ENCODE peak calls at places on chromosomes 16 and 17, in four cellular contexts. Y, P, L and V are unnamed samples. For H3K4me1, the result is how much of the 10 kb centered on the place peaks cover.

GRCh38 chr17:55722742-55723487 is at the start of gene TMEM100:
- DNase-seq in Y (no peak), P (no peak), L (no peak), V (no peak)

GRCh38 chr17:10812674-10813073 is 8.8 kb upstream of the TMEM238L start:
- DNase-seq in Y (no peak), P (no peak), L (no peak), V (no peak)

GRCh38 chr16:89602952-89603590 is 10.4 kb upstream of the DPEP1 start:
- DNase-seq in Y (no peak), P (no peak), L (no peak), V (no peak)

GRCh38 chr16:64615647-64616280 is 506.1 kb downstream of the CDH11 start:
- DNase-seq in Y (no peak), P (no peak), L (no peak), V (no peak)

GRCh38 chr16:18800674-18801196 is 614 bp downstream of the ARL6IP1 start:
- DNase-seq in Y (no peak), P (no peak), L (no peak), V (no peak)

GRCh38 chr17:38557836-38558750 is 47.7 kb downstream of the SRCIN1 start:
- DNase-seq in Y (peak), P (peak), L (peak), V (peak)

GRCh38 chr17:61504697-61505096 is 52.5 kb downstream of the TBX4 start:
- DNase-seq in Y (no peak), P (no peak), L (no peak), V (no peak)

GRCh38 chr17:70636517-70637133 is 467.3 kb downstream of the KCNJ2 start:
- DNase-seq in Y (no peak), P (peak), L (no peak), V (peak)

GRCh38 chr17:42111901-42112551 is 488 bp downstream of the DHX58 start:
- DNase-seq in Y (no peak), P (no peak), L (peak), V (no peak)

GRCh38 chr17:50872710-50873424 is 6.7 kb upstream of the TOB1 start:
- DNase-seq in Y (peak), P (peak), L (peak), V (no peak)

GRCh38 chr17:75313941-75314550 is 24.8 kb upstream of the SLC25A19 start:
- DNase-seq in Y (no peak), P (no peak), L (no peak), V (no peak)

DNA sequence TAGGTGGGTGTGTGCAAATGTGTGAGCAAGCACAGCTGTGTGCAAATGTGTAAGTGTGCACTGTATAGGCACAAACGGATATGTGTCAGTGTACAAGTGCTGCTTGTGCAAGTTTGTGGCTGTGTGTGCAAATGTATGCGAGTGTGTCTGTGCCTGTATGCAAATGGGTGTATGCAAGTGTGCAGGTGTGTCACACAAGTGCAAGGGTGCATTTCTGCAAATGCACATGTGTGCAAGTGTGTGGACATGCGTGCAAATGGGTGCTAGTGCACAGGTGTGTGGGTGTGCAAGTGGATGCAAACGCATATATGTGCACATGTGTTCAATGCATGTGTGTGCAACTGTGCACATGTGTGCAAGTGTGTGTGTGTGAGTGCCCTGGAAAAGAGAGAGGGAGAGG is 76.5 kb upstream of the TNRC6C start:
- DNase-seq in Y (no peak), P (no peak), L (no peak), V (no peak)
- H3K4me1 ChIP-seq in Y (half or more), P (half or more), L (half or more), V (half or more)

DNA sequence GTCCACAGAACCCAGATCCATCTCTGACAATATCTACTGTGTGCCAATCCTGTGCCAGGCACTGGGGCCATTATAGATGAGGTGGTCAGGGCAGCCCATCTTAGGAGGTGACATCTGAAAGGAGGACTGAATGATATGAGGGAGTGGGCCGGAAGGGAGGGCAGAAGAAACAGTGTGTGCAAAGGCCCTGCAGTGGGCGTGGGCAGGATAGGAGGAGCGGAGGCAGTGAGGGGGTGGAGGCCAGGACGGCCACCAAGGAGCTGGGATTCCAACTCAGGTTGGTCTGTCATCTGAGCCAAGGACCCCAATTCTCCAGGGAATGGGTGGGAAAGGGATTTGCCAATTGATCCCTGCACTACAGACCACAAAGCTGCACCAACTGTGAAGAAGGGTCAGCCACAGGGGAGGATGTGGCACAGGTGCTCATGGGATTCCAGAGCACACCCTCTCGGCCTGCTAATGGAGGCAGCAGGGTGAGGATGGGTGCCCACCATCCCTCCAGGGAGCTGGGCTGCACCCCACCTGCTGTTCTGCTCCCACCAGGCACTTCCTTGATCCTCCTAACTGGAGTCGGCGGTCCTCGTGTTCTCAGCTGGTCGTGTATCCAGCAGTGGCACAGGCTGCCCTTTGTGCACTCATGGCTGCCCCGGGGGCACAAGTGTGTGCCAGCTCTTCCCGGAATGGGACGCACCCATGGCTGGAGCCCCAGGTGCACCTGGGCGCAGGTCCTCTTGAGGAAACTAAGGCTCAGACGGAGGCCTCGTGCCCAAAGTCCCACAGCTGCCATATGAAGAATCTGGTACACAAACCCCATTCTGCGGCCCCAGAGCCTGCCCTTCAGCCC is 9.6 kb downstream of the SREBF1 start:
- DNase-seq in Y (no peak), P (no peak), L (no peak), V (no peak)
- H3K4me1 ChIP-seq in Y (half or more), P (under half), L (half or more), V (half or more)

GRCh38 chr16:19841184-19841583 is 43.5 kb downstream of the GPRC5B start:
- DNase-seq in Y (no peak), P (no peak), L (no peak), V (no peak)

GRCh38 chr16:19843371-19843770 is 41.3 kb downstream of the GPRC5B start:
- DNase-seq in Y (no peak), P (no peak), L (no peak), V (no peak)

GRCh38 chr16:19842758-19843157 is 41.9 kb downstream of the GPRC5B start:
- DNase-seq in Y (no peak), P (no peak), L (no peak), V (no peak)

GRCh38 chr16:19837984-19838707 is 46.5 kb downstream of the GPRC5B start:
- DNase-seq in Y (no peak), P (no peak), L (no peak), V (no peak)

DNA sequence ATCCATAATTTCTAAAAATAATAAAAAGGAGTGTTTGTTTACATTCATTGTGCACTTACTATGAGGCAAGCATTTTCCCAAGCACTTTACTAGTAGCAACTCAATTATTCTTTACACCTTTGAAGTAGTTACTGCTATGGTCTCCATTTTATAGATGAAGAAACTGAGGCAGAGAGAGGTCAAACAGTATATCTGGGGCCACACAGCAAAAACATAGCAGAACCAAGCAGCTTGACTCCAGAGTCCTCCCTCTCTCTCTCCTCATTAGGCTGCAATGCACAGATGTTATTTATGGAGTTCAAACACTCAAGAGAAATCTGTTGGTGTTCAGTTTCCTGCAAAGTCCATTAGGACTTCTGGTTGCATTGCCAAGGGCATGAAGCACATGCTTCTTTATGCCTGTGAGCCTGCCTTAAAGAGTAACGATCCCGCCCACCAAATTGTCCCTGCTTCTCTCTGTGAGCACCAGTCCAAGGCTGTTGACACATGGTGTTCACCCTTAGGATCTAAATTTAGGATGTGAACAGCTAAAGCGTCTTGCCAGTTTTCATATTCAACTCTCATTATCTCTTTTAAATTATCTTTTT is 44.0 kb downstream of the GPRC5B start:
- DNase-seq in Y (no peak), P (no peak), L (no peak), V (no peak)
- H3K4me1 ChIP-seq in Y (under half), P (under half), L (under half), V (under half)

DNA sequence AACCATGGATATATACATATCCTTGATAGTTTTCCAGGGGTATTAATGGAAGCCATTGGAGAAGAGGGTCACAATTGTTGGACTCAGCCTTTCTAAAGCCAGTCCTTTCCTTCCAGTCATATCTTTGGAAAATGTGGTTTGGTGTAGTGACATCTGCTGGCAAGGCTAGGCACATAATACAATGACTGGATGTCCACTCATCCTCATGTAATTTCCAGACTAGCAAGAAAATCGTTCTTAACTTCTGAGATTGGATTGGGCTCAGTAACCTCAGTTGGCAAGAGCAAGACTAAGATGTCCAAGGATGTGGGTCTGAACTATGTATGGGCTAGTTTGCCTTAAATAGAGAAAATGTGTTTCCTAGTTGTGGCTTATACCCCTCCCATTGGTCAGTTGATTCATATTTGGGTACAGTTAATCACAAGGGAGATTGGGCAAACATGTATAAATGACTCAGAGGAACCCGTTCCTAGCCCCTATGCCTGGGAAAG is 8.7 kb upstream of the KAT7 start:
- DNase-seq in Y (peak), P (peak), L (no peak), V (peak)
- H3K4me1 ChIP-seq in Y (under half), P (under half), L (under half), V (under half)

GRCh38 chr17:57524790-57525543 is 220.1 kb downstream of the CCDC182 start:
- DNase-seq in Y (no peak), P (no peak), L (no peak), V (peak)
- H3K4me1 ChIP-seq in Y (under half), P (under half), L (under half), V (half or more)

DNA sequence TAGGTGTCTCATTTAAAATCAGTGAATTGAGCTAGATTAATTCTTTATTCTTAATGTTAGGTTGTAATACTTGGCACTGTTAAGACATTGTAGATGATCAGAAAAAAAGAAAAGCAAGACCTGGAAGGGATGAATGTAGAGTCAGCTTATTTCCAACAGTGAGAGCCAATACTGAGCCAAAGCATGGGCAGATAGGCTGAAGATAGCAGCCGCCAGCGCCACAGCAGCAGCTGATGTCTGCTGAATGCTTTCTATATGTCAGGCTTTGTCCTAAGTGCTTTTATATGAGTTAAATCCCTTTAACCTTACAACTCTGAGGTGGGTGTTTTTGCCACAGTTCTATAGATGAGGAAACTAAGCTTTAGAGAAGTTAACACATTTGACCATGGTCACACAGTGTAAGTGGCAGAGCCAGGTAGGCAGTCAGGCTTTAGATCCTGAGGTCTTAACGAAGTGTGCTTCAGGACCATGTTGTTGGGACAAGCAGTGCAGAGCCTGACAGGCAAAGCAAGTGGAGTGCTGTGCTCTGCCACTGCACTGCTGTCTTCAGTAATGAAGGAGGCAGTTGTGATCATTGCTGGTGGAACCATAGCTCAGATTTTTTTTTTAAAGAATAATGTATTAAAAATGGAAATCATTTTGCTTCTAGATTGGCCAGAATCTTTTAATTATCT is 25.9 kb downstream of the TNRC6A start:
- DNase-seq in Y (no peak), P (no peak), L (no peak), V (no peak)
- H3K4me1 ChIP-seq in Y (under half), P (under half), L (under half), V (under half)

GRCh38 chr17:35847633-35848373 is 20.9 kb downstream of the HEATR9 start:
- DNase-seq in Y (no peak), P (no peak), L (no peak), V (no peak)

GRCh38 chr17:35844547-35844946 is 24.1 kb downstream of the HEATR9 start:
- DNase-seq in Y (no peak), P (no peak), L (no peak), V (no peak)

GRCh38 chr17:35847006-35847405 is 21.7 kb downstream of the HEATR9 start:
- DNase-seq in Y (no peak), P (no peak), L (no peak), V (no peak)

GRCh38 chr17:35843698-35844097 is 25.0 kb downstream of the HEATR9 start:
- DNase-seq in Y (no peak), P (no peak), L (no peak), V (no peak)

DNA sequence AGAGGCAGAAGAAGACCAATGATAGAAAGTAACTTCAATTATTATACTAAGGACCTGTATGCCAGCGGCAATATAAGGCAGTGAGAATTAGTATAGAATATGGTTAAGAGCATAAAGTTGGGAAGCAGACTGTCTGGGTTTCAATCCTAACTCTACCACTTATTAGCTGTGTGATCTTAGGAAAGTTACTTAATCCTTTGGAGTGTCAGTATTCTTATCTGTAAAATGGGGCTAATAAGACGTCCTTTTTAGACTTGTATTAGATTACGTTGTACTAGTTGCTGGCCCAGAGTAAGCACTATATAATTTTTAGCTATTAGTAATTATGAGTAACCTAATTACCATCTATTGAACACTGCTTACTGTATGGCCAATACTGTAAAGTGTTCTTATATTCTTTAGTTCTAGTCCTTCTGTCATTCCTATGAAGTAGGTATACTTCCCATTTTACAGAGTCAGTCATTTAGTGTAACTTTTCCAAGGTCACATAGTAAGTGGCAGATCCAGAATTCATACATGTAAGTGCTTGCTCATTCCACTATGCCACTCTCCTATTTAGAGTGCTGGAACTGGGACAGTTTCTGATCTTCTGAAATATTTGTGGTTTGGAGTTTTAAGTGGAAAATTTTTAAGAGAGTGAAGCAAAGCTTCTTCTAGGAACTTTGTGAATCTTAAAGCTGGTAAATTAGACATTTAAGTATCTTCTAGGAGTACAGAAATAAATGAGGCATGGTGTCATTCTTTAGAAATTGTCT is 22.5 kb downstream of the HEATR9 start:
- DNase-seq in Y (no peak), P (no peak), L (no peak), V (no peak)
- H3K4me1 ChIP-seq in Y (under half), P (under half), L (under half), V (under half)

GRCh38 chr17:78538033-78538776 is 39.0 kb downstream of the DNAH17 start:
- DNase-seq in Y (no peak), P (no peak), L (no peak), V (no peak)
- H3K4me1 ChIP-seq in Y (under half), P (under half), L (under half), V (under half)

DNA sequence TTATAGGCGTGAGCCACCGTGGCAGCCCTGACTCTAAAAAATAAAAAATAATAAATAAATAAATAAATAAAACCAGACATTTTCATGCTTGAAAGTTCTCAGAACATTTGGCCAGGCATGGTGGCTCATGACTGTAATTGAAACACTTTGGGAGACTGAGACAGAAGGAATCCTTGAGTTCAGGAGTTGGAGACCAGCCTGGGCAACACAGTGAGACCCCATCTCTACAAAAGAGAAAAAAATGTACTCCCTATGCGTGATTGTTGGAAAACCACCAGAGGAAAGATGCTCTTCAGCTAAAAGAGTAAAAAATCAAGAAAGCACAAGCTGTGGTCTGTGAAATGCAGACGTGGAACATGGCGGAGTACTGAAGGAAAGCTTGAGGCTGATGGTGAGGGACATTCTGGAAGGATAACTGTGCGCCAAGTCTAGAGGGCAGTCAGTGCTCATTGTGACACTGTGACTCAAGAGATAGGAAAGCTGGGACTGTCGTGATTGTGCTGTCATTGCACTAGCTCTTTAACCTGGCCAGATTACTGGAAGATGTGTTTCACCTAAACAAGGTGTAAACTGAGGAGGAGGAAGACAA is 4.2 kb upstream of the PRSS27 start:
- DNase-seq in Y (no peak), P (no peak), L (no peak), V (no peak)
- H3K4me1 ChIP-seq in Y (under half), P (under half), L (under half), V (under half)

DNA sequence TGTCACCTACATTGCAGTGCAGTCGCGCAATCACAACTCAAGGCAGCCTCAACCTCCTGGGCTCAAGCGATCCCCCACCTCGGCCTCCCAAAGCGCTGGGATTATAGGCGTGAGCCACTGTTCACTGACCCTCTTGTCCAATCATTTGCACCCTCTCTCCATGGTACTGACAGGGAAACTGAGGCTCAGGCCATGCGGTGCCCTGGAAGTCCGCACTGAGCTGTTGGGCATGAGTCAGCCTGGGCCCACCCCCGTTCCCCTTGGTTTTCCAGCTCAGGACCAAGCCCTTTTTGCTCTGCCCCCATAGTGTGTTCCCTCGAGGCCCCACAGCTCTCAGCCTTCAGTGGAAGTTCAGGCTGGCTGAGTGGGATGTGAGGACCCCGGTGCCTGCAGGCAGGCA is 10.1 kb downstream of the GSE1 start:
- DNase-seq in Y (no peak), P (no peak), L (no peak), V (no peak)
- H3K4me1 ChIP-seq in Y (under half), P (under half), L (under half), V (under half)